ENCODE peak calls at places on chromosomes 13 and 19, in six cellular contexts. One of them, this sample, is unnamed.

GRCh38 chr13:108606424-108606823 is 23.0 kb upstream of the MYO16 start:
- DNase-seq in H1: no peak
- DNase-seq in mesenchymal stem cell: no peak
- DNase-seq in H9: no peak
- DNase-seq in IMR-90: no peak
- DNase-seq in mesendoderm: peak; percentile 3
- DNase-seq in this sample: no peak

GRCh38 chr13:107271226-107271625 is 703.3 kb upstream of the ARGLU1 start:
- DNase-seq in H9: peak; percentile 71
- DNase-seq in H1: peak; percentile 49
- DNase-seq in mesenchymal stem cell: peak; percentile 78
- DNase-seq in mesendoderm: peak; percentile 88
- DNase-seq in IMR-90: peak; percentile 50
- DNase-seq in this sample: no peak

GRCh38 chr19:6227941-6228325 is 51.8 kb downstream of the MLLT1 start:
- DNase-seq in IMR-90: no peak
- DNase-seq in H9: no peak
- DNase-seq in H1: no peak
- DNase-seq in mesendoderm: no peak
- DNase-seq in mesenchymal stem cell: no peak
- DNase-seq in this sample: no peak

GRCh38 chr19:32830231-32831014 is 39.1 kb downstream of the SLC7A9 start:
- DNase-seq in mesendoderm: no peak
- DNase-seq in mesenchymal stem cell: peak; percentile 66
- DNase-seq in IMR-90: peak; percentile 55
- DNase-seq in H1: no peak
- DNase-seq in H9: no peak
- DNase-seq in this sample: no peak

GRCh38 chr19:5075603-5076002 is 106.7 kb downstream of the KDM4B start:
- DNase-seq in H1: no peak
- DNase-seq in IMR-90: no peak
- DNase-seq in mesendoderm: no peak
- DNase-seq in mesenchymal stem cell: no peak
- DNase-seq in H9: no peak
- DNase-seq in this sample: no peak

GRCh38 chr19:6271721-6272410 is 7.9 kb downstream of the MLLT1 start:
- DNase-seq in mesenchymal stem cell: peak; percentile 92
- DNase-seq in H1: no peak
- DNase-seq in H9: peak; percentile 48
- DNase-seq in IMR-90: peak; percentile 74
- DNase-seq in mesendoderm: peak; percentile 51
- DNase-seq in this sample: no peak

GRCh38 chr13:105474983-105475382 is 1060.5 kb downstream of the EFNB2 start:
- DNase-seq in IMR-90: no peak
- DNase-seq in H1: no peak
- DNase-seq in mesenchymal stem cell: no peak
- DNase-seq in mesendoderm: peak; percentile 83
- DNase-seq in H9: no peak
- DNase-seq in this sample: no peak

GRCh38 chr19:34336781-34337271 is 28.2 kb upstream of the GPI start:
- DNase-seq in H1: no peak
- DNase-seq in H9: no peak
- DNase-seq in mesenchymal stem cell: peak; percentile 42
- DNase-seq in IMR-90: peak; percentile 47
- DNase-seq in mesendoderm: peak; percentile 33
- DNase-seq in this sample: no peak

GRCh38 chr13:34696741-34697140 is 245.3 kb upstream of the NBEA start:
- DNase-seq in mesenchymal stem cell: no peak
- DNase-seq in mesendoderm: no peak
- DNase-seq in H1: no peak
- DNase-seq in H9: no peak
- DNase-seq in IMR-90: no peak
- DNase-seq in this sample: no peak

GRCh38 chr13:37303610-37304009 is 198.1 kb upstream of the CSNK1A1L start:
- DNase-seq in mesenchymal stem cell: peak; percentile 9
- DNase-seq in H1: no peak
- DNase-seq in IMR-90: peak; percentile 4
- DNase-seq in mesendoderm: peak; percentile 14
- DNase-seq in H9: no peak
- DNase-seq in this sample: no peak

GRCh38 chr13:107450931-107451330 is 764.4 kb downstream of the LIG4 start:
- DNase-seq in mesenchymal stem cell: peak; percentile 99
- DNase-seq in mesendoderm: no peak
- DNase-seq in IMR-90: peak; percentile 99
- DNase-seq in H9: no peak
- DNase-seq in H1: no peak
- DNase-seq in this sample: no peak

GRCh38 chr19:8421484-8422461 is 8.7 kb downstream of the MARCHF2 start:
- DNase-seq in mesenchymal stem cell: no peak
- DNase-seq in mesendoderm: no peak
- DNase-seq in IMR-90: no peak
- DNase-seq in H1: no peak
- DNase-seq in H9: no peak
- DNase-seq in this sample: no peak

GRCh38 chr19:52622261-52622660 is 15.9 kb downstream of the ZNF83 start:
- DNase-seq in H1: no peak
- DNase-seq in H9: no peak
- DNase-seq in mesenchymal stem cell: no peak
- DNase-seq in mesendoderm: peak; percentile 56
- DNase-seq in IMR-90: no peak
- DNase-seq in this sample: no peak

GRCh38 chr19:11736696-11737095 is 2.0 kb downstream of the ZNF823 start:
- DNase-seq in H1: no peak
- DNase-seq in H9: no peak
- DNase-seq in mesenchymal stem cell: peak; percentile 68
- DNase-seq in IMR-90: peak; percentile 33
- DNase-seq in mesendoderm: peak; percentile 33
- DNase-seq in this sample: no peak

GRCh38 chr13:64482373-64482772 is 2747.8 kb downstream of the PCDH9 start:
- DNase-seq in H1: no peak
- DNase-seq in IMR-90: no peak
- DNase-seq in mesenchymal stem cell: no peak
- DNase-seq in mesendoderm: no peak
- DNase-seq in H9: no peak
- DNase-seq in this sample: no peak

GRCh38 chr13:80276371-80277289 is 64.3 kb downstream of the SPRY2 start:
- DNase-seq in IMR-90: peak; percentile 23
- DNase-seq in H1: peak; percentile 17
- DNase-seq in H9: no peak
- DNase-seq in mesenchymal stem cell: no peak
- DNase-seq in mesendoderm: peak; percentile 45
- DNase-seq in this sample: peak; percentile 93

GRCh38 chr13:50085063-50085462 is 69.8 kb downstream of the KCNRG start:
- DNase-seq in mesendoderm: peak; percentile 40
- DNase-seq in H9: no peak
- DNase-seq in H1: no peak
- DNase-seq in IMR-90: peak; percentile 47
- DNase-seq in mesenchymal stem cell: peak; percentile 60
- DNase-seq in this sample: peak; percentile 32

GRCh38 chr19:14566712-14567077 is 5.2 kb downstream of the NDUFB7 start:
- DNase-seq in H9: peak; percentile 26
- DNase-seq in IMR-90: no peak
- DNase-seq in mesendoderm: no peak
- DNase-seq in H1: no peak
- DNase-seq in mesenchymal stem cell: no peak
- DNase-seq in this sample: no peak

GRCh38 chr13:22432690-22433089 is 748.1 kb upstream of the SGCG start:
- DNase-seq in H9: no peak
- DNase-seq in IMR-90: no peak
- DNase-seq in mesendoderm: no peak
- DNase-seq in H1: no peak
- DNase-seq in mesenchymal stem cell: no peak
- DNase-seq in this sample: no peak

GRCh38 chr19:8610041-8610927 is at the start of gene ADAMTS10:
- DNase-seq in mesendoderm: peak; percentile 67
- DNase-seq in IMR-90: peak; percentile 43
- DNase-seq in mesenchymal stem cell: no peak
- DNase-seq in H1: no peak
- DNase-seq in H9: peak; percentile 48
- DNase-seq in this sample: no peak

GRCh38 chr13:33182729-33183128 is 102.8 kb downstream of the STARD13 start:
- DNase-seq in H9: no peak
- DNase-seq in mesendoderm: no peak
- DNase-seq in IMR-90: no peak
- DNase-seq in mesenchymal stem cell: no peak
- DNase-seq in H1: no peak
- DNase-seq in this sample: no peak

GRCh38 chr19:18865973-18866799 is 29.8 kb downstream of the CERS1 start:
- DNase-seq in H9: peak; percentile 81
- DNase-seq in IMR-90: peak; percentile 36
- DNase-seq in mesenchymal stem cell: peak; percentile 54
- DNase-seq in mesendoderm: peak; percentile 71
- DNase-seq in H1: no peak
- DNase-seq in this sample: peak; percentile 59

GRCh38 chr19:17259118-17259780 is 5.3 kb downstream of the USHBP1 start:
- DNase-seq in mesendoderm: peak; percentile 74
- DNase-seq in mesenchymal stem cell: peak; percentile 43
- DNase-seq in IMR-90: no peak
- DNase-seq in H9: no peak
- DNase-seq in H1: no peak
- DNase-seq in this sample: no peak

GRCh38 chr13:113437408-113438010 is 15.8 kb downstream of the ADPRHL1 start:
- DNase-seq in IMR-90: peak; percentile 7
- DNase-seq in H9: no peak
- DNase-seq in mesendoderm: no peak
- DNase-seq in mesenchymal stem cell: peak; percentile 7
- DNase-seq in H1: no peak
- DNase-seq in this sample: no peak

GRCh38 chr19:6464070-6464873 is at the start of gene CRB3:
- DNase-seq in H1: peak; percentile 80
- DNase-seq in H9: peak; percentile 98
- DNase-seq in IMR-90: no peak
- DNase-seq in mesenchymal stem cell: no peak
- DNase-seq in mesendoderm: peak; percentile 81
- DNase-seq in this sample: no peak

GRCh38 chr19:30498707-30499106 is 126.5 kb downstream of the ZNF536 start:
- DNase-seq in H1: peak; percentile 13
- DNase-seq in mesendoderm: peak; percentile 38
- DNase-seq in H9: peak; percentile 78
- DNase-seq in IMR-90: no peak
- DNase-seq in mesenchymal stem cell: no peak
- DNase-seq in this sample: no peak

GRCh38 chr19:10193666-10194499 is 870 bp downstream of the DNMT1 start:
- DNase-seq in H9: peak; percentile 48
- DNase-seq in IMR-90: peak; percentile 76
- DNase-seq in mesenchymal stem cell: peak; percentile 64
- DNase-seq in H1: no peak
- DNase-seq in mesendoderm: peak; percentile 32
- DNase-seq in this sample: peak; percentile 3
- H3K4me1 ChIP-seq in H9: no peaks in the 10 kb centered on the region
- H3K4me1 ChIP-seq in IMR-90: peaks cover 9% of the 10 kb centered on the region
- H3K4me1 ChIP-seq in mesenchymal stem cell: peaks cover 8% of the 10 kb centered on the region
- H3K4me1 ChIP-seq in H1: no peaks in the 10 kb centered on the region
- H3K4me1 ChIP-seq in mesendoderm: no peaks in the 10 kb centered on the region
- H3K4me1 ChIP-seq in this sample: peaks cover 2% of the 10 kb centered on the region

GRCh38 chr19:1748703-1749341 is 4.5 kb upstream of the ONECUT3 start:
- DNase-seq in IMR-90: no peak
- DNase-seq in mesenchymal stem cell: no peak
- DNase-seq in H9: no peak
- DNase-seq in H1: no peak
- DNase-seq in mesendoderm: no peak
- DNase-seq in this sample: no peak
- H3K4me2 ChIP-seq in IMR-90: no peak overlapping the region
- H3K4me2 ChIP-seq in mesenchymal stem cell: peak overlapping the region; percentile 29
- H3K4me2 ChIP-seq in H9: no peak overlapping the region
- H3K4me2 ChIP-seq in H1: peak overlapping the region; percentile 70
- H3K4me2 ChIP-seq in mesendoderm: no peak overlapping the region
- H3K4me2 ChIP-seq in this sample: no peak overlapping the region

GRCh38 chr19:38455031-38455430 is 21.5 kb downstream of the RYR1 start:
- DNase-seq in H1: no peak
- DNase-seq in H9: no peak
- DNase-seq in mesendoderm: peak; percentile 64
- DNase-seq in mesenchymal stem cell: peak; percentile 28
- DNase-seq in IMR-90: peak; percentile 15
- DNase-seq in this sample: no peak

GRCh38 chr19:38451036-38451435 is 17.5 kb downstream of the RYR1 start:
- DNase-seq in H1: no peak
- DNase-seq in mesenchymal stem cell: no peak
- DNase-seq in H9: no peak
- DNase-seq in mesendoderm: no peak
- DNase-seq in IMR-90: no peak
- DNase-seq in this sample: no peak

GRCh38 chr19:38452430-38453366 is 19.2 kb downstream of the RYR1 start:
- DNase-seq in mesenchymal stem cell: no peak
- DNase-seq in IMR-90: no peak
- DNase-seq in mesendoderm: peak; percentile 95
- DNase-seq in H9: peak; percentile 99
- DNase-seq in H1: peak; percentile 96
- DNase-seq in this sample: no peak

GRCh38 chr19:38451629-38452028 is 18.1 kb downstream of the RYR1 start:
- DNase-seq in IMR-90: no peak
- DNase-seq in H1: no peak
- DNase-seq in mesenchymal stem cell: no peak
- DNase-seq in H9: no peak
- DNase-seq in mesendoderm: no peak
- DNase-seq in this sample: no peak

DNA sequence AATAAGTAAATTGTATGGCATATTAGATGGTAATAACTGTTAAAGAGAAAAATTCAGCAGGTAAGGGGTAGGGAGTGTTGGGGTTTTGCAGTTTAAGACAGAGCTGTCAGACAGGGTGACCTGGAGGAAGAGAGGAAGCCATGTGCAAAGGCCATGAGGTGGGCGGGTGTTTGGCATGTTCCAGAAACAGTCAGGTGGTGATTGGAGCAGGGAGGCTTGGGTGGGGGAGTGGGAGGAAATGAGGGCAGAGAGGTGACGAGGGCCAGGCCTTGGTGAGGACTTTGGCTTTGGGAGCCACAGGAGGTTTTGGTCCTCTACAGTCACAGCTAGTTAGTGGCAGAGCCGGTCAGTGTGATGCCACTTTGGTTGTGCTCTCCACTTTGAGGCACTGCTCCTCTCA is 20.1 kb downstream of the RYR1 start:
- DNase-seq in mesendoderm: no peak
- DNase-seq in H1: no peak
- DNase-seq in mesenchymal stem cell: no peak
- DNase-seq in H9: no peak
- DNase-seq in IMR-90: no peak
- DNase-seq in this sample: no peak
- H2BK15ac ChIP-seq in mesendoderm: no peak overlapping the region
- H2BK15ac ChIP-seq in H1: no peak overlapping the region
- H2BK15ac ChIP-seq in mesenchymal stem cell: no peak overlapping the region
- H2BK15ac ChIP-seq in H9: no peak overlapping the region
- H2BK15ac ChIP-seq in IMR-90: no peak overlapping the region
- H2BK15ac ChIP-seq in this sample: no peak overlapping the region

GRCh38 chr13:89113744-89114143 is 1442.6 kb downstream of the SLITRK5 start:
- DNase-seq in mesenchymal stem cell: no peak
- DNase-seq in mesendoderm: peak; percentile 23
- DNase-seq in H1: no peak
- DNase-seq in H9: no peak
- DNase-seq in IMR-90: no peak
- DNase-seq in this sample: peak; percentile 11

DNA sequence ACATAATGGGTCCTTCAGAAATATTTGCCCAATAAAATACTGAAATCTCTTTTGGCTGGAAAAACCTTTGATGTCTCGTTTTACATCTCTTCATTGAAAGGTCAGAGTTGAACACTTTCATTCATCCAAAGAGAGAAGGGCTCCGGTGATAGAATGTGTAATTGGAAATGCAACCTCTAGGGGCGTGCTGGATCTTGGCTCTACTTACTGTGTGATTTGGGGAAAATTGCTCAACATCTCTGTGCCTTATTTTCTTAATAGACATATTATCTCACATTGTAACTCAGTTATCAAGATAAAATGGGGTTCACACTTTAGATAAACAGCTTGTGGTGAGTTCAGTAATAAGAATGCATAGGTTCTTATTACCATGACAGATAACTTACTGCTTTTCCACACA is 1444.1 kb downstream of the SLITRK5 start:
- DNase-seq in mesenchymal stem cell: no peak
- DNase-seq in H9: no peak
- DNase-seq in IMR-90: no peak
- DNase-seq in H1: no peak
- DNase-seq in mesendoderm: peak; percentile 14
- DNase-seq in this sample: no peak
- H3K4me1 ChIP-seq in mesenchymal stem cell: no peaks in the 10 kb centered on the region
- H3K4me1 ChIP-seq in H9: peaks cover 2% of the 10 kb centered on the region
- H3K4me1 ChIP-seq in IMR-90: no peaks in the 10 kb centered on the region
- H3K4me1 ChIP-seq in H1: no peaks in the 10 kb centered on the region
- H3K4me1 ChIP-seq in mesendoderm: no peaks in the 10 kb centered on the region
- H3K4me1 ChIP-seq in this sample: no peaks in the 10 kb centered on the region

This sample was measured in neuronal stem cell.